ENCODE peak calls at places on chromosomes 13 and 19, in ten cellular contexts. L is left ventricle myocardium inferior; X is heart left ventricle; M is AG10803; F is transverse colon; T is fibroblast of the aortic adventitia; V is epithelial cell of esophagus; A is brain microvascular endothelial cell; J is CD4-positive, CD25-positive, alpha-beta regulatory T cell; B is small intestine. H is an unnamed sample.

GRCh38 chr19:32519023-32519422 is 62.0 kb upstream of the PDCD5 start:
- DNase-seq in L (no peak), X (no peak), M (no peak), F (no peak), T (no peak), V (no peak), A (no peak), J (peak), B (peak), H (peak)

GRCh38 chr13:106318941-106319411 is 216.5 kb downstream of the EFNB2 start:
- DNase-seq in L (no peak), X (no peak), M (peak), F (no peak), T (peak), V (peak), A (peak), J (no peak), B (no peak), H (no peak)

GRCh38 chr13:98457053-98457452 is 119.9 kb downstream of the STK24 start:
- DNase-seq in L (peak), X (no peak), M (no peak), F (no peak), T (no peak), V (no peak), A (no peak), J (no peak), B (no peak), H (no peak)

GRCh38 chr13:94186470-94186869 is 293.0 kb downstream of the DCT start:
- DNase-seq in L (no peak), X (no peak), M (no peak), F (no peak), T (no peak), V (no peak), A (no peak), J (no peak), B (no peak), H (no peak)

GRCh38 chr13:71621152-71622124 is 245.6 kb downstream of the DACH1 start:
- DNase-seq in L (no peak), X (no peak), M (no peak), F (no peak), T (no peak), V (no peak), A (no peak), J (no peak), B (no peak), H (no peak)

GRCh38 chr19:46021531-46022041 is 1.3 kb downstream of the PGLYRP1 start:
- DNase-seq in L (no peak), X (no peak), M (no peak), F (peak), T (no peak), V (peak), A (no peak), J (no peak), B (no peak), H (no peak)

GRCh38 chr19:43639507-43640423 is at the start of gene CADM4:
- DNase-seq in L (peak), X (peak), M (no peak), F (peak), T (no peak), V (no peak), A (no peak), J (peak), B (peak), H (no peak)

GRCh38 chr19:20278342-20278741 is 111.3 kb downstream of the ZNF486 start:
- DNase-seq in L (no peak), X (no peak), M (no peak), F (peak), T (no peak), V (peak), A (peak), J (no peak), B (no peak), H (no peak)

GRCh38 chr13:105365831-105366230 is 1169.6 kb downstream of the EFNB2 start:
- DNase-seq in L (no peak), X (no peak), M (no peak), F (no peak), T (no peak), V (peak), A (no peak), J (no peak), B (no peak), H (no peak)

GRCh38 chr19:7789447-7789846 is 26.4 kb downstream of the CLEC4M start:
- DNase-seq in L (no peak), X (no peak), M (no peak), F (peak), T (no peak), V (no peak), A (no peak), J (peak), B (no peak), H (no peak)
- H3K4me3 ChIP-seq in L (peak), X (no peak), M (no peak), F (no peak), T (no peak), V (no peak), A (no peak), J (no peak), B (no peak), H (no peak)

GRCh38 chr19:30281903-30282302 is 90.3 kb upstream of the ZNF536 start:
- DNase-seq in L (no peak), X (no peak), M (no peak), F (no peak), T (no peak), V (no peak), A (no peak), J (no peak), B (no peak), H (no peak)
- H3K4me3 ChIP-seq in L (no peak), X (no peak), M (no peak), F (no peak), T (no peak), V (no peak), A (no peak), J (no peak), B (no peak), H (no peak)

GRCh38 chr19:2524840-2525723 is 49.2 kb downstream of the GADD45B start:
- DNase-seq in L (peak), X (no peak), M (peak), F (no peak), T (peak), V (peak), A (peak), J (no peak), B (no peak), H (no peak)
- H3K4me3 ChIP-seq in L (peak), X (no peak), M (peak), F (peak), T (peak), V (peak), A (peak), J (no peak), B (no peak), H (no peak)

GRCh38 chr13:36417328-36417727 is 15.0 kb upstream of the CCNA1 start:
- DNase-seq in L (no peak), X (no peak), M (no peak), F (no peak), T (no peak), V (no peak), A (no peak), J (no peak), B (no peak), H (no peak)
- H3K4me3 ChIP-seq in L (no peak), X (no peak), M (no peak), F (no peak), T (no peak), V (no peak), A (no peak), J (no peak), B (no peak), H (no peak)

GRCh38 chr13:20482818-20483217 is 42.8 kb downstream of the CRYL1 start:
- DNase-seq in L (no peak), X (no peak), M (no peak), F (no peak), T (no peak), V (no peak), A (no peak), J (no peak), B (no peak), H (no peak)

GRCh38 chr13:20477394-20477793 is 48.3 kb downstream of the CRYL1 start:
- DNase-seq in L (no peak), X (no peak), M (no peak), F (no peak), T (no peak), V (no peak), A (no peak), J (no peak), B (no peak), H (no peak)

GRCh38 chr13:20487927-20488326 is 37.7 kb downstream of the CRYL1 start:
- DNase-seq in L (no peak), X (no peak), M (peak), F (no peak), T (no peak), V (no peak), A (no peak), J (no peak), B (no peak), H (peak)

DNA sequence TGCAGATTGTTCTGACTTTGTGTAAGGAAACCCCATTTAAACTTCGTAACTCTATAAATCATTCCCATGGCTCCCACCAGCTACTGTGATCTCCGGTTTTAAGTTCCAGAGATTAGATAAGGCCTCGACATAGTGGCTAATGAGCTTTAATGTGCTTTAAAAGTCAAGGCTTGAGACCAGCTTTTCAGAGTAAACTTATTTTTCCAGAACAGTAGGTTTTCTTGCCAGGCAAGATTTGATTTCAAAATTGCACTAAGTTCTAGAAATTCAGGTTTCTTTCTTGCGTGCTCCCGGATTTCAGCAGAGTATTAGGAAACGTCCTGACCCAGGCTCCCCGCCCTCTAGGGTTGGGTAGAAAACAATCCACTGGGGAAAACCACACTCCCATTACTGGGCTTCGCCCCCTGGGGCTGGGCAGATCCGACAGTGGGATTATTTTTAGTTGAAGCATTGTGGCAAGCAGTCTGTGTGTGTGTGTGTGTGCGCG is 43.3 kb downstream of the CRYL1 start:
- DNase-seq in L (no peak), X (no peak), M (no peak), F (no peak), T (peak), V (peak), A (no peak), J (no peak), B (no peak), H (no peak)
- H3K4me3 ChIP-seq in L (no peak), X (no peak), M (no peak), F (no peak), T (no peak), V (no peak), A (no peak), J (no peak), B (no peak), H (no peak)

GRCh38 chr19:48248081-48248833 is 7.5 kb downstream of the CARD8 start:
- DNase-seq in L (no peak), X (no peak), M (no peak), F (no peak), T (no peak), V (no peak), A (no peak), J (no peak), B (no peak), H (no peak)

GRCh38 chr19:48252625-48253024 is 3.1 kb downstream of the CARD8 start:
- DNase-seq in L (no peak), X (no peak), M (no peak), F (no peak), T (no peak), V (no peak), A (no peak), J (no peak), B (no peak), H (no peak)

GRCh38 chr19:48250290-48251025 is 5.3 kb downstream of the CARD8 start:
- DNase-seq in L (no peak), X (no peak), M (no peak), F (no peak), T (no peak), V (no peak), A (no peak), J (no peak), B (no peak), H (no peak)

GRCh38 chr19:48247212-48247611 is 8.5 kb downstream of the CARD8 start:
- DNase-seq in L (no peak), X (no peak), M (no peak), F (no peak), T (no peak), V (no peak), A (no peak), J (no peak), B (no peak), H (no peak)

DNA sequence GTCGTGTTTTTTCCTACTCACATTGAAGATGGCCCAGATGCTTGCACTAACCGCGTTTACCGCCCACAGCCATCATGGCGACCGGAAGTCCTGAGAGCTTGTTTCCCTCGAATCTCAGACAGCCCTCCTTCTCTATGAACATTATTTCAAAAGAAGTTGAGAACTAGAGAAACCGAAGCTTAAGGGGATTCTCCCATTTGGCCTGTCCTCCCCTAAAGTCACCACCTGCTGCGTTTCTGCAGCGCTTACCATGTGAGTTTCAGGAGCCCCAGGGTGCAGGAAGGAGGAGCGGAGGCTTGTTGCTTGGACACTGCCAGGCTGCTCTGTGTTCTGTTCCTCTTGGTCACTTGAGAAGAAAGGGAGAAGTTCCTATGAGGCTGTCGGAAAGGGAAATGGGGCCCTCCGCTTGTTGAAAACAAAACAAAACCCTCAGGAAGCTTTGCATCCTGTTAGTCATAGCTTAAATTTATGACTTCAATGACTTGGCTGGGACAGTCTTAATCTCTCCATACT is 6.2 kb downstream of the CARD8 start:
- DNase-seq in L (peak), X (peak), M (no peak), F (peak), T (no peak), V (no peak), A (no peak), J (peak), B (peak), H (no peak)
- H3K4me3 ChIP-seq in L (peak), X (no peak), M (no peak), F (peak), T (no peak), V (no peak), A (no peak), J (peak), B (no peak), H (no peak)

GRCh38 chr13:99985243-99985874 is 3.8 kb downstream of the ZIC2 start:
- DNase-seq in L (no peak), X (no peak), M (no peak), F (no peak), T (no peak), V (no peak), A (no peak), J (no peak), B (no peak), H (no peak)
- H3K4me3 ChIP-seq in L (no peak), X (no peak), M (no peak), F (no peak), T (no peak), V (no peak), A (peak), J (no peak), B (no peak), H (no peak)

DNA sequence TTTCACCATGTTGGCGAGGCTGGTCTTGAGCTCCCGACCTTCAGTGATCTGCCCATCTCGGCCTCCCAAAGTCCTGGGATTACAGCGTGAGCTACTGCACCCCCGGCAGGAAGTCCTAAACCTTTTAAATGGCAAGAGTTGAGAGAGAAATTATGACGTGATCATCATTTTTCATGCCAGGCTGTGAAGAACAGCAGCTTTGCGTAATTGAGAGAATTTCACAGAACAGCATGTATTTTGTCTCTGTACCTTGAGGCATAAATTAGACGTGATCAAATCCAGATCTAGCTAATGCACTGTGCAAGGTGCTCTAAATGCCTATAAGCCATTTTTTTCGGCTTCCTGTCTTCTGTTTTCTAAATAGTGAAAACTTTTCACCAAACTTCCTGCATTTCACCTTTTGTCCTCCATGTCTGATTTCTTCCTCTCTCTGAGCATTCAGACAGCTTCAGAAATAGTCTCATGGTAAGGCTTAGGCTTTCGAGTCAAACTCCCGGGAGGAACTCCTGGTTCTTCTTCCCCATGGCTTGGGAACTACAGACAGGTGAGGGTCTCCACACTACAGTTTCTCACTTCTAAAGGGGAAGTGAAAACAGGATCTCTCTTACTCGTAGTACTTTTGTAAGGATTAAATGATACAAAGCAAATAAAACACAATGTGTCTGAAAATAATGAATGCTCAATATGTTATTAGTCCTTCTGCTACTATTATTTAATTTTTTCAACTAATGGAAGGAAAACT is 51.0 kb downstream of the WDFY2 start:
- DNase-seq in L (no peak), X (no peak), M (no peak), F (no peak), T (no peak), V (no peak), A (no peak), J (peak), B (no peak), H (no peak)
- H3K4me3 ChIP-seq in L (no peak), X (no peak), M (no peak), F (no peak), T (no peak), V (no peak), A (no peak), J (peak), B (no peak), H (no peak)

H was measured in Jurkat, Clone E6-1.